ENCODE peak calls at places on chromosomes 12 and 14, in six cellular contexts. J, S, T, Y, D and V are unnamed samples.

GRCh38 chr14:84465890-84466289 is 1064.1 kb upstream of the FLRT2 start:
- DNase-seq in T (no peak), D (no peak), S (no peak), Y (no peak), J (no peak), V (no peak)

GRCh38 chr12:84858796-84859195 is 53.8 kb downstream of the SLC6A15 start:
- DNase-seq in T (no peak), S (no peak), D (no peak), Y (no peak), J (no peak), V (no peak)

GRCh38 chr12:46590991-46591703 is 218.6 kb upstream of the SLC38A2 start:
- DNase-seq in Y (no peak), J (no peak), T (no peak), D (no peak), S (no peak), V (no peak)

GRCh38 chr14:68195126-68195525 is 375.5 kb downstream of the RAD51B start:
- DNase-seq in S (no peak), Y (no peak), D (no peak), J (peak; percentile 33), T (no peak), V (no peak)

GRCh38 chr12:110698171-110698902 is 9.4 kb upstream of the HVCN1 start:
- DNase-seq in D (peak; percentile 77), S (peak; percentile 81), T (peak; percentile 93), J (peak; percentile 58), Y (peak; percentile 76), V (peak; percentile 74)

GRCh38 chr12:3530548-3530947 is 39.5 kb downstream of the PRMT8 start:
- DNase-seq in J (no peak), Y (no peak), D (no peak), T (no peak), S (no peak), V (no peak)

GRCh38 chr12:132160016-132160415 is 15.8 kb downstream of the NOC4L start:
- DNase-seq in Y (no peak), S (peak; percentile 49), J (no peak), T (no peak), D (no peak), V (no peak)

GRCh38 chr14:104956290-104956890 is 21.8 kb downstream of the AHNAK2 start:
- DNase-seq in Y (no peak), J (no peak), T (no peak), D (no peak), S (peak; percentile 38), V (no peak)

GRCh38 chr14:101075025-101075800 is 171.7 kb upstream of the RTL1 start:
- DNase-seq in S (no peak), T (no peak), Y (no peak), D (no peak), J (no peak), V (no peak)

GRCh38 chr12:32586390-32586789 is 92.7 kb upstream of the DNM1L start:
- DNase-seq in S (no peak), D (no peak), Y (no peak), T (no peak), J (peak; percentile 38), V (no peak)

GRCh38 chr14:70796551-70796950 is 12.8 kb downstream of the MAP3K9 start:
- DNase-seq in T (no peak), D (no peak), S (no peak), Y (no peak), J (no peak), V (no peak)

GRCh38 chr12:105740970-105741725 is 397.6 kb downstream of the NUAK1 start:
- DNase-seq in D (no peak), T (no peak), S (no peak), J (peak; percentile 96), Y (no peak), V (no peak)

GRCh38 chr12:123433615-123434014 is 2.9 kb downstream of the RILPL2 start:
- DNase-seq in J (no peak), S (no peak), T (no peak), D (no peak), Y (no peak), V (no peak)

GRCh38 chr12:118050972-118051910 is 9.7 kb downstream of the WSB2 start:
- DNase-seq in T (no peak), J (no peak), Y (no peak), D (no peak), S (no peak), V (no peak)

GRCh38 chr14:66330218-66330617 is 156.0 kb upstream of the CCDC196 start:
- DNase-seq in Y (no peak), T (no peak), J (no peak), S (no peak), D (no peak), V (no peak)

GRCh38 chr14:82676403-82676802 is 1142.8 kb upstream of the SEL1L start:
- DNase-seq in T (no peak), S (no peak), Y (no peak), J (no peak), D (no peak), V (no peak)

GRCh38 chr14:101183376-101184103 is 280.0 kb upstream of the RTL1 start:
- DNase-seq in Y (no peak), D (no peak), T (peak; percentile 41), J (no peak), S (no peak), V (no peak)

GRCh38 chr12:102849722-102850447 is 67.2 kb downstream of the PAH start:
- DNase-seq in Y (no peak), J (no peak), D (no peak), S (no peak), T (no peak), V (no peak)

GRCh38 chr12:19771858-19772257 is 332.6 kb downstream of the AEBP2 start:
- DNase-seq in S (no peak), J (no peak), Y (no peak), T (no peak), D (no peak), V (no peak)

GRCh38 chr12:112270673-112271072 is 111.6 kb downstream of the HECTD4 start:
- DNase-seq in Y (no peak), J (no peak), D (no peak), T (no peak), S (no peak), V (no peak)

GRCh38 chr12:106084048-106084671 is 54.6 kb downstream of the NUAK1 start:
- DNase-seq in T (no peak), J (no peak), S (no peak), Y (no peak), D (peak; percentile 85), V (no peak)

GRCh38 chr12:56189336-56189917 is at the start of gene SMARCC2:
- DNase-seq in D (peak; percentile 84), J (peak; percentile 17), S (peak; percentile 93), T (peak; percentile 90), Y (peak; percentile 83), V (peak; percentile 92)

GRCh38 chr14:74614508-74615495 is 2.8 kb upstream of the LTBP2 start:
- DNase-seq in S (no peak), Y (no peak), T (no peak), J (no peak), D (no peak), V (no peak)

GRCh38 chr14:102683399-102684275 is 91.2 kb downstream of the RCOR1 start:
- DNase-seq in J (no peak), Y (no peak), T (no peak), D (no peak), S (peak; percentile 76), V (peak; percentile 19)

GRCh38 chr14:32121948-32122347 is 44.8 kb downstream of the ARHGAP5 start:
- DNase-seq in T (no peak), D (no peak), S (no peak), Y (no peak), J (no peak), V (no peak)

GRCh38 chr14:51058382-51058781 is 36.5 kb downstream of the TRIM9 start:
- DNase-seq in T (no peak), J (no peak), S (no peak), Y (no peak), D (no peak), V (no peak)

GRCh38 chr12:57775563-57776246 is 3.3 kb downstream of the EEF1AKMT3 start:
- DNase-seq in T (peak; percentile 44), J (no peak), Y (no peak), D (no peak), S (no peak), V (no peak)